ENCODE peak calls at places on chromosomes 11 and 22, in eight cellular contexts. O is pancreas; R is esophagus squamous epithelium; D is CD8-positive, alpha-beta T cell; S is right atrium auricular region; V is Panc1; M is lower lobe of right lung; T is CD8-positive, alpha-beta memory T cell. Y is an unnamed sample. For H3K4me1 and H3K36me3, the result is how much of the 10 kb centered on the place peaks cover.

GRCh38 chr22:27331526-27332281 is 469.9 kb downstream of the MN1 start:
- DNase-seq in O (peak), R (no peak), D (no peak), S (peak), V (no peak), M (peak), T (no peak), Y (peak)

GRCh38 chr22:29073618-29074275 is 912 bp downstream of the KREMEN1 start:
- DNase-seq in O (peak), R (no peak), D (no peak), S (no peak), V (no peak), M (peak), T (no peak), Y (peak)

GRCh38 chr11:102416974-102417373 is 35.6 kb downstream of the TMEM123 start:
- DNase-seq in O (no peak), R (no peak), D (no peak), S (no peak), V (no peak), M (no peak), T (no peak), Y (no peak)

GRCh38 chr11:60880635-60881282 is 13.4 kb downstream of the ZP1 start:
- DNase-seq in O (no peak), R (no peak), D (no peak), S (no peak), V (no peak), M (no peak), T (no peak), Y (no peak)

GRCh38 chr11:10926801-10927200 is 68.9 kb upstream of the ZBED5 start:
- DNase-seq in O (no peak), R (no peak), D (no peak), S (no peak), V (no peak), M (no peak), T (no peak), Y (no peak)

GRCh38 chr11:66626926-66627325 is 10.5 kb downstream of the RBM14 start:
- DNase-seq in O (no peak), R (no peak), D (no peak), S (no peak), V (no peak), M (no peak), T (no peak), Y (no peak)

GRCh38 chr11:6327806-6328205 is 7.5 kb upstream of the CAVIN3 start:
- DNase-seq in O (no peak), R (no peak), D (no peak), S (no peak), V (no peak), M (no peak), T (no peak), Y (no peak)

GRCh38 chr11:134026655-134027343 is 42.1 kb upstream of the JAM3 start:
- DNase-seq in O (peak), R (no peak), D (no peak), S (no peak), V (no peak), M (no peak), T (no peak), Y (no peak)

GRCh38 chr11:76769071-76769560 is 14.0 kb upstream of the TSKU start:
- DNase-seq in O (no peak), R (no peak), D (no peak), S (no peak), V (no peak), M (no peak), T (no peak), Y (no peak)

GRCh38 chr22:31489632-31490495 is at the start of gene EIF4ENIF1:
- DNase-seq in O (peak), R (peak), D (peak), S (peak), V (no peak), M (peak), T (peak), Y (peak)

GRCh38 chr11:96280444-96280843 is 62.6 kb downstream of the MAML2 start:
- DNase-seq in O (no peak), R (no peak), D (no peak), S (no peak), V (no peak), M (no peak), T (no peak), Y (no peak)

GRCh38 chr11:21552910-21553309 is 640.0 kb upstream of the ANO5 start:
- DNase-seq in O (no peak), R (no peak), D (no peak), S (no peak), V (no peak), M (no peak), T (no peak), Y (no peak)

GRCh38 chr22:36116127-36116526 is 44.4 kb downstream of the APOL3 start:
- DNase-seq in O (no peak), R (no peak), D (no peak), S (no peak), V (no peak), M (no peak), T (no peak), Y (no peak)

GRCh38 chr22:39306456-39307361 is 12.7 kb downstream of the RPL3 start:
- DNase-seq in O (peak), R (no peak), D (peak), S (no peak), V (no peak), M (peak), T (peak), Y (peak)

GRCh38 chr22:35567794-35568193 is 27.2 kb downstream of the RASD2 start:
- DNase-seq in O (no peak), R (no peak), D (no peak), S (no peak), V (no peak), M (no peak), T (no peak), Y (no peak)

GRCh38 chr11:11584446-11584810 is 37.4 kb downstream of the GALNT18 start:
- DNase-seq in O (no peak), R (no peak), D (no peak), S (peak), V (peak), M (no peak), T (no peak), Y (no peak)

GRCh38 chr22:49354516-49355205 is 473.0 kb downstream of the BRD1 start:
- DNase-seq in O (no peak), R (no peak), D (no peak), S (no peak), V (no peak), M (peak), T (no peak), Y (peak)

GRCh38 chr11:62506413-62506940 is 40.1 kb downstream of the AHNAK start:
- DNase-seq in O (no peak), R (no peak), D (no peak), S (no peak), V (no peak), M (no peak), T (no peak), Y (no peak)

GRCh38 chr11:62504158-62504973 is 42.2 kb downstream of the AHNAK start:
- DNase-seq in O (no peak), R (no peak), D (no peak), S (no peak), V (no peak), M (peak), T (no peak), Y (no peak)

GRCh38 chr11:62505784-62506145 is 40.8 kb downstream of the AHNAK start:
- DNase-seq in O (no peak), R (no peak), D (no peak), S (no peak), V (no peak), M (no peak), T (no peak), Y (no peak)

GRCh38 chr11:62507023-62507422 is 39.6 kb downstream of the AHNAK start:
- DNase-seq in O (no peak), R (no peak), D (no peak), S (no peak), V (no peak), M (no peak), T (no peak), Y (no peak)

GRCh38 chr11:62505112-62505783 is 41.4 kb downstream of the AHNAK start:
- DNase-seq in O (no peak), R (no peak), D (no peak), S (no peak), V (no peak), M (no peak), T (no peak), Y (no peak)
- H3K4me3 ChIP-seq in O (peak), R (peak), D (no peak), S (peak), V (peak), M (peak), T (no peak), Y (peak)

GRCh38 chr11:44741976-44742375 is 15.2 kb downstream of the TSPAN18 start:
- DNase-seq in O (no peak), R (no peak), D (no peak), S (no peak), V (no peak), M (no peak), T (no peak), Y (no peak)
- H3K4me1 ChIP-seq in O (under half), R (under half), D (under half), S (half or more), V (under half), M (under half), T (under half), Y (half or more)

DNA sequence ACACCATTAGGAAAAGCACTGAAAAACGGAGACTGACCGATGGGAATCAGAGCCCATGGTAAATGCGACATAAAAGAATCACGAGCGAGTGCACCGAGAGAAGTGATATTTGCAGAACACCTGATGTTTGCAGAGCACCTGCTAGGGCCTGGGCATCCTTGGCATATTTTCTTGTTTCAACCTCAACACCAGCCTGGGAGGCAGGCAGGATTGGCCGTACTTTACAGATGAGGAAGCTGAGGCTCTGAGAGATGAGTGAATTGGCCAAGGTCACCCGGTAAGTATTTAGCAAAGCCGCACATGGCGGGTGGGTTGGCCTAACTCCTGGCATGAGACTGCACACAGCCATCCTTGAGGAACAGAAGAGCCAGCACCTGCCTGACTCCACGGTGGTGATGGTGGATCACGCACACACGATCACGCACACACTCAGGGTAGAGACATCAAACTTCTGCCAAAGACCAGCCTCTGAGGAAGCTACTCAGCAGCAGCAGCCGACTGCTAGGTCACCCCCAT is 21.6 kb upstream of the CHADL start:
- DNase-seq in O (no peak), R (no peak), D (no peak), S (no peak), V (no peak), M (no peak), T (no peak), Y (no peak)
- H3K36me3 ChIP-seq in O (under half), R (half or more), D (half or more), S (under half), V (under half), M (half or more), T (half or more), Y (half or more)

DNA sequence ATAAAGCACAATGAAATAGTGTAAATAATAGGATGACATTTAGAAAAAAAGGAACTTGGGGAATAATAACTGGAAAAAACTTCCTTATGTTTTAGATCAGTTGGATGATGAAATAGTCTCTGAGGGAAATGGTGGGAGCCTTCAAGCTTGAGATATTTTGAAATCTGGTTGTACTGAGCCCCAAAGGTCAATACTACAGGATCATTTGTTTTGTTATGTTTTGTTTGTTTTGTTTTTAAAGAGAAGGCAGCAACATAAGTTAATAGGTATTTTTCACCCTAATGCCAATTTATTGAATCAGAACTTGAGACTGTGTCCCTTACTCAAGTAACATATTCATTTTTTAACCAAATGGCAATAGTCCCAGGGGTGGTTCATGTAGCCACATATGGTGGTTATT is 393.1 kb downstream of the ETS1 start:
- DNase-seq in O (no peak), R (no peak), D (no peak), S (no peak), V (no peak), M (no peak), T (no peak), Y (no peak)
- H3K4me3 ChIP-seq in O (no peak), R (no peak), D (no peak), S (no peak), V (no peak), M (no peak), T (no peak), Y (no peak)

DNA sequence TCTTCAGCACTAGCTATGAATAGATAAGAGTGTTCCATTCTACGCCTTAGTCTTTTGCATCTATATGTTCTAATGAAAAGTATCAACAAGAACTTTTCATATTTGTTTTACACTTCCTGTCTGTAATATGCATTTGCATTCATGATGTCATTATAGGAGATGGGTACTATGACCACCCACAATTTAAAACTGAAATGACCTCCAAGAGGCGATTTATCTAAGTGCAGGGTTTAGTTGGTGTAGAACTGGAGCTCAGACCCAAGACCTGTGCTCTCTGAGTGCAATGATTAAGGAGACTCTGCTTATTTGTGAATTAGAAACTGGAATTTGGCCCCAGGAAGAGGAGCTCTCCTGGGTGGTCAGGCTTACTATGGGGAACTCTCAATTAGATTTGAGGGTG is 289.1 kb downstream of the ETS1 start:
- DNase-seq in O (no peak), R (no peak), D (no peak), S (no peak), V (no peak), M (no peak), T (no peak), Y (no peak)
- H3K4me1 ChIP-seq in O (under half), R (under half), D (half or more), S (under half), V (under half), M (under half), T (half or more), Y (under half)

GRCh38 chr11:19878520-19878919 is 165.9 kb downstream of the NAV2 start:
- DNase-seq in O (no peak), R (no peak), D (no peak), S (no peak), V (no peak), M (no peak), T (no peak), Y (no peak)

GRCh38 chr11:19879309-19880087 is 166.9 kb downstream of the NAV2 start:
- DNase-seq in O (no peak), R (no peak), D (no peak), S (no peak), V (no peak), M (no peak), T (no peak), Y (no peak)

GRCh38 chr11:19880088-19880345 is 167.4 kb downstream of the NAV2 start:
- DNase-seq in O (no peak), R (no peak), D (no peak), S (no peak), V (no peak), M (no peak), T (no peak), Y (no peak)

GRCh38 chr11:19881185-19881584 is 168.5 kb downstream of the NAV2 start:
- DNase-seq in O (no peak), R (no peak), D (no peak), S (no peak), V (no peak), M (no peak), T (no peak), Y (no peak)

DNA sequence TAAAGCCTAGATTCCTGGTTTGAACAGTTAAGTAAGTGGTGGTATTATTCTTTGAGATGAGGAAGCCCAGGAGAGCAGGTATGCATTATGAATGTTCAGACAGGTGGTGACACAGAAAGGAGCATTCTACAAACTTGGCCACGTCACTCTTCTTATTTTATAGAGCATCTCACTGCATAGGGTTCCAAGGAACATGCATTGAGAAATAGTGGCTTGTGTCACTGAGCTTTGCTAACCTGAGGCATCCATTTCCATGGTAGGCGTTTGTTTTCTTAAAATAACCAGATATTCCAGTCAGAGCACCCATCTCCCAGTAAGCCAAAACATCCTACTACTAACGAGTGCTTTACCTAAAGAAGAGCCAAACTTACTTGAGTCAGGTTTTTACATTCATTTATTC is 169.7 kb downstream of the NAV2 start:
- DNase-seq in O (no peak), R (no peak), D (no peak), S (no peak), V (no peak), M (no peak), T (no peak), Y (no peak)
- H3K36me3 ChIP-seq in O (under half), R (under half), D (under half), S (under half), V (under half), M (under half), T (under half), Y (under half)

DNA sequence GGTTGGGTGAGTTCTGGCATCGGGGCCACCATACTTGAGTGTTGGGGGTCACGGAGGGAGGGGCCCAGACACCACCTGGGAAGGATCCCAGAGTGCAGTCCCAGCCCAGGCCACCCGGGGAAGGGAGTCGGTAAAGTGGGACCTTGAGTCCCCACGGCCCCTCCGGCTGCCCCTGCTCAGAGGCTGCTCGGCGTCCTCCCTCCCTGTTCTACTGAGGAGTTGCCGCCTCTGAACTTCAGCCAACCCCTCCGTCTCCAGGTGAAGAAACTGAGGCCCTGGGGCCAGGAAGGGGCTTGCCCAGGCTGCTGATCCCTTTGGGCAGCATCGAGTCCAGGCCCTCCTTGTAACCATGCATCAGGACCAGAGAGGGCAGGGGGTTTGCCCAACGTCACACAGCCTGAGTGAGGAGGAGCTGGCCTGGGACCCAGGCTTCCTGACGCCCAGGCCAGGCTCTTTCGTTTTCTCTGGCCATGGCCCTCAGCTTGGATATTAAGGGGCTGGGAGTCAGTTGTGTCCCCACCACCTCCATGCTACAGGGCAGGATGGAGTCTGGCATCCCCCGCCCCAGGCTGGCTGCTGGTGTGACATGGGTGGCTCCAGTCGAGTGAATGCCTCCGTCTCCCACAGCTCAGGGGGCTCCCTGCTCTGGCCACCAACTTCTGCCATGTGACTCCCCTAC is 1.3 kb downstream of the PARVG start:
- DNase-seq in O (no peak), R (no peak), D (no peak), S (no peak), V (no peak), M (no peak), T (peak), Y (no peak)
- H3K4me3 ChIP-seq in O (peak), R (peak), D (peak), S (peak), V (no peak), M (peak), T (peak), Y (peak)